ENCODE peak calls at places on chromosomes 5 and 9, in four cellular contexts. S is K562, W is GM12892, P is GM12878. I is an unnamed sample.

GRCh38 chr9:35871514-35871913 is 1.3 kb upstream of the OR13J1 start:
- DNase-seq in S (no peak), W (no peak), P (no peak), I (no peak)

GRCh38 chr9:94860678-94861588 is 134.4 kb downstream of the AOPEP start:
- DNase-seq in S (no peak), W (peak), P (peak), I (peak)

GRCh38 chr5:170863646-170864045 is 1.8 kb downstream of the RANBP17 start:
- DNase-seq in S (no peak), W (no peak), P (no peak), I (no peak)

GRCh38 chr5:6181871-6182270 is 196.5 kb downstream of the MED10 start:
- DNase-seq in S (no peak), W (no peak), P (no peak), I (no peak)

GRCh38 chr5:123754903-123755302 is 242.9 kb downstream of the CSNK1G3 start:
- DNase-seq in S (no peak), W (no peak), P (no peak), I (no peak)

GRCh38 chr5:168417731-168418429 is 68.4 kb upstream of the RARS1 start:
- DNase-seq in S (no peak), W (no peak), P (no peak), I (no peak)

GRCh38 chr5:158212915-158213314 is 354.0 kb upstream of the CLINT1 start:
- DNase-seq in S (peak), W (no peak), P (no peak), I (no peak)

GRCh38 chr9:127788337-127789011 is 2.6 kb downstream of the CDK9 start:
- DNase-seq in S (no peak), W (no peak), P (no peak), I (no peak)

GRCh38 chr9:69204869-69205268 is 30.8 kb downstream of the TJP2 start:
- DNase-seq in S (no peak), W (no peak), P (no peak), I (no peak)

GRCh38 chr5:178394074-178394473 is 161.5 kb upstream of the PHYKPL start:
- DNase-seq in S (no peak), W (no peak), P (no peak), I (no peak)

GRCh38 chr5:173997331-173997730 is 8.4 kb downstream of the C5orf47 start:
- DNase-seq in S (no peak), W (no peak), P (no peak), I (no peak)

GRCh38 chr9:93676310-93677054 is 100.1 kb downstream of the PHF2 start:
- DNase-seq in S (no peak), W (peak), P (no peak), I (no peak)

GRCh38 chr5:103582364-103582763 is 19.8 kb upstream of the NUDT12 start:
- DNase-seq in S (peak), W (no peak), P (peak), I (no peak)

GRCh38 chr5:40273936-40274335 is 405.8 kb upstream of the PTGER4 start:
- DNase-seq in S (no peak), W (no peak), P (no peak), I (no peak)

GRCh38 chr9:136726118-136726517 is 13.7 kb downstream of the DIPK1B start:
- DNase-seq in S (no peak), W (no peak), P (no peak), I (no peak)

GRCh38 chr5:172788771-172789686 is 18.0 kb upstream of the DUSP1 start:
- DNase-seq in S (peak), W (no peak), P (no peak), I (no peak)

GRCh38 chr5:82164957-82165698 is 113.0 kb downstream of the RPS23 start:
- DNase-seq in S (no peak), W (no peak), P (no peak), I (no peak)

GRCh38 chr9:135926402-135927194 is 19.3 kb upstream of the CAMSAP1 start:
- DNase-seq in S (no peak), W (no peak), P (no peak), I (no peak)

GRCh38 chr9:18543406-18543965 is 69.5 kb downstream of the ADAMTSL1 start:
- DNase-seq in S (no peak), W (no peak), P (no peak), I (no peak)

GRCh38 chr9:28720746-28721145 is 1147.5 kb upstream of the C9orf72 start:
- DNase-seq in S (no peak), W (no peak), P (no peak), I (no peak)

GRCh38 chr5:76944638-76945037 is 8.2 kb upstream of the CRHBP start:
- DNase-seq in S (no peak), W (no peak), P (no peak), I (no peak)

GRCh38 chr9:116238225-116238624 is 84.6 kb downstream of the PAPPA start:
- DNase-seq in S (no peak), W (no peak), P (no peak), I (no peak)

GRCh38 chr5:176639981-176640380 is 7.3 kb upstream of the TSPAN17 start:
- DNase-seq in S (no peak), W (no peak), P (no peak), I (no peak)
- TF ChIP-seq TAF1 in S (no peak), W (no peak), P (no peak), I (no peak)

GRCh38 chr9:33818832-33819500 is 2.0 kb downstream of the UBE2R2 start:
- DNase-seq in S (no peak), W (no peak), P (no peak), I (no peak)

GRCh38 chr9:33817327-33818166 is 587 bp downstream of the UBE2R2 start:
- DNase-seq in S (peak), W (peak), P (no peak), I (peak)

GRCh38 chr9:33816327-33817252 is at the start of gene UBE2R2:
- DNase-seq in S (peak), W (peak), P (peak), I (peak)

GRCh38 chr9:33820231-33820745 is 3.3 kb downstream of the UBE2R2 start:
- DNase-seq in S (no peak), W (no peak), P (no peak), I (no peak)

DNA sequence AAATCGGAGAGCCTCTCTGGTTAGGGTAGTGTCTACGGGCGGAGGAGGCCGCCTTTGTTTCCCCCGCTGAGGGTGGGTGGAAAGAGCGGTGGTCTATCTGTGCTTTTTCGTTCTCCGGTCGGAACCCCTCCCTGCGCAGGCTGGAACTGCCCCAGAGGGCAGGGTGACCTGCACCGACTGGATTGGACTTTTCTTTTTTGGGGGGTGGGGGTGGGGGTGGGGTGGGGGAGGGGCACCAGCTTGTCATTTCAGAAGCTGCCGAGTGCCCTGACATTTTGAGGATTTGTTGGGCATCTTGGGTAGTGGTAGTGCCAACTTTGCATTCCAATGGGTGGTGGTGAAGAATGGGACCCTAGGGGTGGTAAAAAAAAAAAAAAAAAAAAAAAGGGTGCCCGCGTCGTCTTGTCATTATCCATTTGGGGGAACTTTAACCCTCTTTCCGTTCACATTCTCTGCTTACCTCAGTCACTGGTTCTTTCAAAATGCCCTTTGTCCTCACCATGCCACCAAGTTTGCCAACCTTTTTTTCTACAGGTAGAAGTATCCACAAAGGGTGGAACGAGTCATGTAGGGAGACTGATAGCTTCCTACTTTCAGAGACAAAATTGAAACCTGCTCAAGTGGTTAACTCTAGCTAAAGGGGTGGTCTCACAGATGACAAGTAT is 1.3 kb downstream of the UBE2R2 start:
- DNase-seq in S (no peak), W (peak), P (no peak), I (no peak)
- TF ChIP-seq POLR2A in S (no peak), W (peak), P (no peak), I (peak)

GRCh38 chr9:89077519-89077918 is 86.3 kb downstream of the S1PR3 start:
- DNase-seq in S (no peak), W (no peak), P (no peak), I (no peak)
- TF ChIP-seq TAF1 in S (no peak), W (no peak), P (no peak), I (no peak)

GRCh38 chr5:96218653-96219052 is 214.4 kb downstream of the PCSK1 start:
- DNase-seq in S (no peak), W (no peak), P (no peak), I (no peak)

GRCh38 chr5:96219580-96220281 is 213.3 kb downstream of the PCSK1 start:
- DNase-seq in S (no peak), W (no peak), P (no peak), I (no peak)

GRCh38 chr5:96209829-96210228 is 223.2 kb downstream of the PCSK1 start:
- DNase-seq in S (no peak), W (no peak), P (no peak), I (no peak)

GRCh38 chr5:96214442-96215197 is 218.4 kb downstream of the PCSK1 start:
- DNase-seq in S (no peak), W (no peak), P (no peak), I (no peak)
- TF ChIP-seq POLR2A in S (no peak), W (no peak), P (no peak), I (no peak)

DNA sequence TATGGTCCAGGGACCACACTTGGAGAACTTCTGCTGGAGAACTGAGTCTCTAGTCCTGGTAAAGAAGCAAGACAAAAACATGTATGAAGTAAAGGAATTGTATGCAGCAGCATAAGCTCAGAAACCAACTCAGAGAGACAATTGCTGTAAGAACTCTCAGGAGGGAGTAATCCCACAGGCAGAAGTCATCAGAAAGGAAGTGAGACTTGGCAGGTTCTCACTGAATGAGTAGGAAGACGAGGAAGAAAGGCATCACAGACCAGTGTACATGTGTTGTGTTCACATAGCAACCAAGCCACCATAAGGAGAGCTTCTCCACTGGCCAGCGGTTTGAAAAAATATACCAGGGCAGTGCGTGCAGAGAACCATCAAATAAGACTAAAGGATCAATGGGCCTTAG is 57.9 kb upstream of the FST start:
- DNase-seq in S (no peak), W (no peak), P (no peak), I (no peak)
- TF ChIP-seq TAF1 in S (no peak), W (no peak), P (no peak), I (no peak)

GRCh38 chr9:112056986-112057385 is 118.1 kb downstream of the SUSD1 start:
- DNase-seq in S (no peak), W (no peak), P (no peak), I (no peak)

GRCh38 chr9:112059980-112060348 is 115.1 kb downstream of the SUSD1 start:
- DNase-seq in S (no peak), W (no peak), P (no peak), I (no peak)

GRCh38 chr9:112061152-112061740 is 113.9 kb downstream of the SUSD1 start:
- DNase-seq in S (peak), W (peak), P (peak), I (peak)

GRCh38 chr9:112063151-112063550 is 111.9 kb downstream of the SUSD1 start:
- DNase-seq in S (no peak), W (no peak), P (no peak), I (no peak)

GRCh38 chr9:112059145-112059979 is 115.7 kb downstream of the SUSD1 start:
- DNase-seq in S (no peak), W (no peak), P (no peak), I (no peak)
- TF ChIP-seq POLR2A in S (no peak), W (no peak), P (no peak), I (no peak)

DNA sequence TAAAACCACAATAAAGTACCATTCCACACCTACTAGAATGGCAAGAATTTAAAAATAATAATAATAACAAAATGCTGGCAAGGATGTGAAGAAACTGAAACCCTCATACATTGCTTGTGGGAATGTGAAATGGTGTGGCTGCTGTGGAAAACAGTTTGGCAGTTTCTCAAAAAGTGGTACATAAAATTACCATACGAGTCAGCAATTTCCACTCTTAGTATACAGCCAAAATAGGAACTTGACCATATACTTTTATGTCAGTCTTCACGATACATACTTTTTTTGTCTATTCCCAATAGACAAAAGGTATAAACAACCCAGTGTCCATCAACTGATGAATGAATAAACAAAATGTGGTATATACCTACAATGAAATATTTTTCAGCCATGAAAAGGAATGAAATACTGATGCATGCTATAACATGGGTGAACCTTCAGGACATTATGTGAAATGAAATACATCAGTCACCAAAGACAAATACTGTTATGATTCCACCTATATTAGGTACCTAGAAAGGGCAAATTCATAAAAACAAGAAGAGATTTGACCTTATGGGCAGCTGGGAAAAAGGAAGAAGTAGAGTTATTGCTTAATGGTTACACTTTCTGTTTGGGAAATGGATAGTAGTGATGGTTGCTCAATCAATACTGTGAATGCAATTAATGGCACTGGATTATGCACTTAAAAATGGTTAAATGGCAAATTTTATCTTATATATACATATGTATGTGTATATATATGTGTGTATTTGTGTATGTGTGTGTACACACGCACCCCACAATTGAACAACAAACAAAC is 15.4 kb downstream of the FKBP15 start:
- DNase-seq in S (no peak), W (no peak), P (no peak), I (no peak)
- TF ChIP-seq TAF1 in S (no peak), W (no peak), P (no peak), I (no peak)

GRCh38 chr9:34630402-34631154 is 1.7 kb upstream of the ARID3C start:
- DNase-seq in S (no peak), W (no peak), P (no peak), I (no peak)
- TF ChIP-seq POLR2A in S (no peak), W (no peak), P (no peak), I (no peak)

GRCh38 chr5:138464388-138465287 is 641 bp upstream of the EGR1 start:
- DNase-seq in S (peak), W (peak), P (peak), I (peak)

GRCh38 chr5:138467711-138468132 is 2.4 kb downstream of the EGR1 start:
- DNase-seq in S (no peak), W (no peak), P (no peak), I (no peak)

GRCh38 chr5:138465288-138466057 is at the start of gene EGR1:
- DNase-seq in S (peak), W (peak), P (peak), I (peak)

GRCh38 chr5:138466900-138467710 is 1.8 kb downstream of the EGR1 start:
- DNase-seq in S (no peak), W (no peak), P (no peak), I (no peak)

DNA sequence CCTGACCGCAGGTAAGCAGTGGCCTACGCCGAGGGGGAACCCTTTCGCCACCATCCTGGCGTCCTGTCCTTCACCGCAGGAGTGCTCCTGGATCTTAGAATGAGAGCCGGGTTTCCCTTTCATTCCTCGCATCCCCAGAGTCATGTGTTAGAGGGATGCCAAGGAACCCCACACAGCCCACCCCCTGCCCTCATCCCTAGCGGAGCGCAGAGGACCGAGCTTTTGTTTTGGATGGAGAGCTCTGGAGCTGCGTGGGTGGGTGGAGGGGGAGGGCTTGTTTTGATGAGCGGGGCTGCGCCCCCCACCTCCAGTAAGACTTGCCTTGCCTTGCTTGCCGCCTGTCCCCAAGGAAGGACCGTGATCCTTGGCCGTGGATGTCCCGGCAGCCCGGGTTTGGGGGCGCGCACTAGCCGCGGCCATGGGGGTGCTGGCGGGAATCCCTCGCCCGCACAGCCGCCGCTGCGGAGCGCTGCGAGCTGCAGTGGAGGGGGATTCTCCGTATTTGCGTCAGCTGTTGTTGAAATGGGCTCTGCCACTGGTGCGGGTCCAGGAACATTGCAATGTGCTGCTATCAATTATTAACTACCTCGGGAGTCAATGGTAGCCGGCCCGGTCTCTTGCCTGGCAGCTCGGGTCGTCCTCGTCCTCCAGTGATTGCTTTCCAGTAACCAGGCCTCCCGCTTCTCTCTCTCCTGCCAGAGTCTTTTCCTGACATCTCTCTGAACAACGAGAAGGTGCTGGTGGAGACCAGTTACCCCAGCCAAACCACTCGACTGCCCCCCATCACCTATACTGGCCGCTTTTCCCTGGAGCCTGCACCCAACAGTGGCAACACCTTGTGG is 1.0 kb downstream of the EGR1 start:
- DNase-seq in S (peak), W (no peak), P (no peak), I (no peak)
- TF ChIP-seq TAF1 in S (peak), W (no peak), P (no peak), I (no peak)

GRCh38 chr9:105064248-105065118 is 136.5 kb upstream of the ABCA1 start:
- DNase-seq in S (no peak), W (no peak), P (no peak), I (no peak)
- TF ChIP-seq POLR2A in S (no peak), W (no peak), P (no peak), I (no peak)

I was measured in GM12891.